ENCODE peak calls at places on chromosomes 6 and 20, in seven cellular contexts. I, V, G, W, B, F and R are unnamed samples.

GRCh38 chr6:36839819-36840379 is 655 bp upstream of the CPNE5 start:
- DNase-seq in I (no peak), V (peak; percentile 53), G (peak; percentile 77), W (no peak), B (peak; percentile 65), F (peak; percentile 42), R (peak; percentile 52)

GRCh38 chr6:140052757-140053729 is 678.6 kb upstream of the CITED2 start:
- DNase-seq in I (peak; percentile 81), V (no peak), G (peak; percentile 41), W (no peak), B (peak; percentile 51), F (peak; percentile 14), R (peak; percentile 13)

GRCh38 chr20:63128956-63129355 is 87.0 kb downstream of the YTHDF1 start:
- DNase-seq in I (no peak), V (no peak), G (no peak), W (no peak), B (no peak), F (no peak), R (peak; percentile 5)

GRCh38 chr6:19994909-19995308 is 157.7 kb downstream of the ID4 start:
- DNase-seq in I (no peak), V (no peak), G (no peak), W (no peak), B (no peak), F (no peak), R (no peak)

GRCh38 chr20:52332649-52333048 is 141.1 kb upstream of the ZFP64 start:
- DNase-seq in I (no peak), V (no peak), G (no peak), W (no peak), B (no peak), F (no peak), R (no peak)

GRCh38 chr6:132060591-132060990 is 109.4 kb upstream of the CCN2 start:
- DNase-seq in I (peak; percentile 63), V (no peak), G (no peak), W (peak; percentile 54), B (no peak), F (peak; percentile 11), R (no peak)

GRCh38 chr6:15017251-15017650 is 228.6 kb upstream of the JARID2 start:
- DNase-seq in I (no peak), V (no peak), G (peak; percentile 89), W (no peak), B (peak; percentile 93), F (no peak), R (peak; percentile 76)

GRCh38 chr6:14286144-14286543 is 168.6 kb downstream of the CD83 start:
- DNase-seq in I (peak; percentile 90), V (no peak), G (no peak), W (no peak), B (peak; percentile 27), F (peak; percentile 3), R (no peak)

GRCh38 chr6:23621026-23621425 is 505.0 kb upstream of the NRSN1 start:
- DNase-seq in I (no peak), V (no peak), G (no peak), W (no peak), B (peak; percentile 5), F (peak; percentile 44), R (no peak)

GRCh38 chr6:104884867-104885517 is 25.3 kb upstream of the HACE1 start:
- DNase-seq in I (no peak), V (no peak), G (no peak), W (no peak), B (peak; percentile 28), F (no peak), R (peak; percentile 14)

GRCh38 chr6:130937942-130938604 is 110.9 kb downstream of the SMLR1 start:
- DNase-seq in I (peak; percentile 76), V (no peak), G (no peak), W (no peak), B (no peak), F (no peak), R (no peak)

GRCh38 chr20:61903575-61904340 is 161.9 kb downstream of the TAF4 start:
- DNase-seq in I (no peak), V (no peak), G (no peak), W (no peak), B (peak; percentile 24), F (no peak), R (no peak)